ENCODE peak calls at places on chromosomes 11 and 22, in ten cellular contexts. D, G, B, A, K, W, H, J, P and S are unnamed samples.

GRCh38 chr11:118152552-118153471 is at the start of gene SCN4B:
- DNase-seq in D (no peak), G (no peak), B (peak; percentile 62), A (peak; percentile 70), K (peak; percentile 49), W (peak; percentile 60), H (peak; percentile 38), J (no peak), P (no peak), S (peak; percentile 67)

GRCh38 chr11:45995342-45995734 is 72.9 kb downstream of the LARGE2 start:
- DNase-seq in D (no peak), G (no peak), B (no peak), A (no peak), K (no peak), W (no peak), H (no peak), J (no peak), P (no peak), S (no peak)

GRCh38 chr11:1131033-1131911 is 26.5 kb upstream of the MUC5AC start:
- DNase-seq in D (no peak), G (no peak), B (no peak), A (no peak), K (no peak), W (no peak), H (peak; percentile 8), J (no peak), P (no peak), S (no peak)

GRCh38 chr11:34583818-34584217 is 37.1 kb upstream of the EHF start:
- DNase-seq in D (no peak), G (no peak), B (no peak), A (no peak), K (no peak), W (no peak), H (no peak), J (no peak), P (no peak), S (no peak)

GRCh38 chr11:130553306-130553705 is 104.9 kb downstream of the ADAMTS15 start:
- DNase-seq in D (peak; percentile 34), G (no peak), B (no peak), A (peak; percentile 52), K (no peak), W (no peak), H (no peak), J (no peak), P (no peak), S (no peak)

GRCh38 chr11:122082203-122082602 is 33.8 kb downstream of the BLID start:
- DNase-seq in D (no peak), G (no peak), B (no peak), A (no peak), K (no peak), W (no peak), H (no peak), J (no peak), P (no peak), S (no peak)

GRCh38 chr11:16606784-16607674 is 131.4 kb upstream of the C11orf58 start:
- DNase-seq in D (no peak), G (no peak), B (no peak), A (peak; percentile 31), K (peak; percentile 51), W (peak; percentile 60), H (peak; percentile 15), J (no peak), P (no peak), S (peak; percentile 3)

GRCh38 chr11:28049338-28050216 is 58.4 kb downstream of the KIF18A start:
- DNase-seq in D (no peak), G (no peak), B (peak; percentile 90), A (peak; percentile 18), K (no peak), W (no peak), H (no peak), J (no peak), P (no peak), S (no peak)

GRCh38 chr11:68870470-68870869 is 28.8 kb upstream of the CPT1A start:
- DNase-seq in D (no peak), G (no peak), B (peak; percentile 33), A (no peak), K (no peak), W (no peak), H (no peak), J (no peak), P (no peak), S (no peak)

GRCh38 chr11:16925495-16926065 is 88.6 kb downstream of the PLEKHA7 start:
- DNase-seq in D (no peak), G (no peak), B (peak; percentile 75), A (peak; percentile 57), K (peak; percentile 36), W (peak; percentile 26), H (peak; percentile 53), J (no peak), P (no peak), S (peak; percentile 39)

GRCh38 chr11:133163463-133164419 is 368.6 kb downstream of the OPCML start:
- DNase-seq in D (peak; percentile 2), G (peak; percentile 12), B (peak; percentile 62), A (peak; percentile 61), K (no peak), W (no peak), H (peak; percentile 54), J (no peak), P (no peak), S (peak; percentile 1)

GRCh38 chr11:78231962-78232459 is 43.3 kb downstream of the USP35 start:
- DNase-seq in D (peak; percentile 46), G (no peak), B (peak; percentile 67), A (peak; percentile 67), K (no peak), W (peak; percentile 60), H (no peak), J (no peak), P (no peak), S (no peak)

GRCh38 chr22:35307892-35308291 is 8.2 kb downstream of the TOM1 start:
- DNase-seq in D (no peak), G (no peak), B (no peak), A (no peak), K (no peak), W (no peak), H (no peak), J (no peak), P (no peak), S (no peak)

GRCh38 chr22:46150615-46151423 is 493 bp downstream of the PPARA start:
- DNase-seq in D (no peak), G (no peak), B (no peak), A (peak; percentile 8), K (no peak), W (peak; percentile 43), H (peak; percentile 74), J (peak; percentile 40), P (peak; percentile 61), S (peak; percentile 88)

GRCh38 chr11:119976805-119977583 is 160.9 kb downstream of the TRIM29 start:
- DNase-seq in D (no peak), G (no peak), B (no peak), A (no peak), K (no peak), W (no peak), H (no peak), J (no peak), P (no peak), S (no peak)

DNA sequence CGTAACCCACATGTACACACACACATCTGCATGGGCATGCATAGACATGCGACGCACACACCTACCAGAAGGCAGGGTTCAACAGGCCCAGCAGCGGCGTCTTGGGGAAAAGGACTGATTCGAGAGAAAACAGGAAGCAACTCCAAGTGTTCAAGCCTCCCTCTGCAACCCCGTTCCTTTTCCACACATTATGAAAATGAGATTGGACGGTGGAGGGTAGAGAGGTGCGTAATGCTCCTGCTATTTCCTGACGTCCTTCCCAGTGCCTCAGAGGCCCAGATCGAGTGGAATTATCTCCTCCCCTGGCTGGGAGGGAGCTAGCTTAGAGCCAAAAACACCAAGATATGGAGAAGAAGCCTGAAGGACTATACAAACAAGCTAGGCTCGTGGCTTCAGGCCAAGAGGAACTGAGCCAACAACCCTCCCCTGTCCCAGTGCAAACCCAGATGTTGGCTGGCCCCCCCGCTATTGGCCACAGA is 289.2 kb downstream of the MN1 start:
- DNase-seq in D (peak; percentile 44), G (no peak), B (peak; percentile 71), A (peak; percentile 98), K (peak; percentile 68), W (peak; percentile 47), H (no peak), J (peak; percentile 19), P (no peak), S (no peak)
- TF ChIP-seq CTCF in D (no peak), G (no peak), B (no peak), A (no peak), K (no peak), W (no peak), H (no peak), J (no peak), P (no peak), S (no peak)

GRCh38 chr22:42901790-42902508 is 44.9 kb upstream of the ARFGAP3 start:
- DNase-seq in D (no peak), G (no peak), B (no peak), A (no peak), K (no peak), W (no peak), H (no peak), J (no peak), P (no peak), S (no peak)
- TF ChIP-seq CTCF in D (peak; percentile 37), G (peak; percentile 24), B (peak; percentile 44), A (peak; percentile 24), K (no peak), W (no peak), H (peak; percentile 27), J (no peak), P (peak; percentile 25), S (peak; percentile 48)

GRCh38 chr11:126405374-126405773 is 49.9 kb downstream of the ST3GAL4 start:
- DNase-seq in D (no peak), G (no peak), B (peak; percentile 92), A (no peak), K (peak; percentile 48), W (no peak), H (no peak), J (no peak), P (no peak), S (no peak)
- TF ChIP-seq CTCF in D (no peak), G (no peak), B (no peak), A (no peak), K (no peak), W (no peak), H (no peak), J (no peak), P (no peak), S (no peak)

GRCh38 chr22:38731703-38732161 is 24.1 kb downstream of the SUN2 start:
- DNase-seq in D (no peak), G (no peak), B (no peak), A (no peak), K (no peak), W (no peak), H (no peak), J (no peak), P (no peak), S (peak; percentile 31)
- TF ChIP-seq CTCF in D (no peak), G (no peak), B (no peak), A (no peak), K (no peak), W (no peak), H (no peak), J (no peak), P (no peak), S (no peak)

GRCh38 chr11:32659672-32660071 is 76.0 kb downstream of the EIF3M start:
- DNase-seq in D (no peak), G (no peak), B (peak; percentile 15), A (no peak), K (no peak), W (no peak), H (no peak), J (no peak), P (no peak), S (no peak)
- TF ChIP-seq CTCF in D (no peak), G (no peak), B (no peak), A (no peak), K (no peak), W (no peak), H (no peak), J (no peak), P (no peak), S (no peak)